ENCODE peak calls at places on chromosome 16, in eight cellular contexts. R, Y, B, C, H, Z, A and P are unnamed samples.

GRCh38 chr16:83955218-83956130 is 2.4 kb downstream of the OSGIN1 start:
- DNase-seq in R (no peak), C (no peak), Z (no peak), A (no peak), Y (no peak), B (no peak), H (peak; percentile 21), P (peak; percentile 38)

GRCh38 chr16:66647866-66648265 is 43.4 kb downstream of the CMTM3 start:
- DNase-seq in A (no peak), Y (no peak), B (no peak), Z (no peak), R (no peak), C (no peak), H (no peak), P (no peak)

GRCh38 chr16:87129771-87130170 is 187.4 kb downstream of the C16orf95 start:
- DNase-seq in R (no peak), H (peak; percentile 80), C (no peak), B (no peak), Y (no peak), A (no peak), Z (no peak), P (peak; percentile 35)

GRCh38 chr16:57566436-57566835 is 24.0 kb downstream of the ADGRG5 start:
- DNase-seq in Z (no peak), A (no peak), Y (no peak), B (no peak), C (peak; percentile 9), R (no peak), H (no peak), P (no peak)

GRCh38 chr16:3645504-3646347 is 8.8 kb upstream of the DNASE1 start:
- DNase-seq in R (no peak), H (no peak), Z (no peak), Y (no peak), A (no peak), B (peak; percentile 4), C (no peak), P (no peak)

GRCh38 chr16:9689597-9689996 is 492.6 kb downstream of the GRIN2A start:
- DNase-seq in C (no peak), B (no peak), R (no peak), H (no peak), Z (no peak), A (no peak), Y (no peak), P (no peak)

GRCh38 chr16:81767987-81768592 is 11.0 kb upstream of the PLCG2 start:
- DNase-seq in A (no peak), Z (no peak), C (no peak), B (no peak), Y (no peak), R (no peak), H (no peak), P (no peak)

GRCh38 chr16:49799172-49799571 is 56.7 kb downstream of the ZNF423 start:
- DNase-seq in Y (no peak), Z (peak; percentile 86), B (no peak), C (no peak), R (no peak), A (no peak), H (no peak), P (no peak)

GRCh38 chr16:90019543-90020259 is 445 bp upstream of the DBNDD1 start:
- DNase-seq in A (no peak), Y (no peak), Z (peak; percentile 74), H (peak; percentile 72), C (peak; percentile 87), B (peak; percentile 73), R (no peak), P (peak; percentile 39)

GRCh38 chr16:65410801-65411200 is 288.9 kb upstream of the CDH11 start:
- DNase-seq in Z (no peak), A (no peak), B (no peak), Y (no peak), C (no peak), R (no peak), H (no peak), P (no peak)

GRCh38 chr16:22672830-22673210 is 141.1 kb upstream of the HS3ST2 start:
- DNase-seq in C (no peak), A (no peak), R (no peak), B (no peak), Z (no peak), Y (no peak), H (no peak), P (no peak)

GRCh38 chr16:1072526-1073261 is at the start of gene SSTR5:
- DNase-seq in C (no peak), R (no peak), A (no peak), Y (no peak), B (no peak), H (no peak), Z (no peak), P (no peak)

GRCh38 chr16:84585886-84586285 is 32.0 kb downstream of the COTL1 start:
- DNase-seq in Z (no peak), H (no peak), R (peak; percentile 56), A (no peak), C (peak; percentile 68), B (no peak), Y (no peak), P (peak; percentile 23)

GRCh38 chr16:73743665-73744496 is 552.7 kb upstream of the PSMD7 start:
- DNase-seq in C (no peak), A (no peak), H (no peak), Y (no peak), R (no peak), B (no peak), Z (no peak), P (no peak)

GRCh38 chr16:8611886-8612595 is 9.5 kb upstream of the METTL22 start:
- DNase-seq in Z (no peak), H (peak; percentile 21), Y (no peak), C (no peak), A (no peak), B (peak; percentile 20), R (no peak), P (no peak)

GRCh38 chr16:10738231-10739077 is 5.2 kb upstream of the NUBP1 start:
- DNase-seq in C (peak; percentile 69), Y (peak; percentile 91), H (peak; percentile 84), A (peak; percentile 57), R (no peak), B (peak; percentile 28), Z (peak; percentile 16), P (peak; percentile 47)

GRCh38 chr16:47858333-47859067 is 297.3 kb downstream of the ABCC12 start:
- DNase-seq in C (no peak), H (no peak), A (no peak), Z (no peak), R (no peak), B (no peak), Y (no peak), P (no peak)

GRCh38 chr16:76456016-76456415 is 178.8 kb downstream of the CNTNAP4 start:
- DNase-seq in Z (no peak), C (no peak), H (no peak), Y (no peak), R (no peak), B (no peak), A (no peak), P (no peak)

GRCh38 chr16:11561440-11561797 is 25.3 kb downstream of the LITAF start:
- DNase-seq in Y (no peak), A (no peak), Z (no peak), B (no peak), H (peak; percentile 66), R (no peak), C (no peak), P (no peak)

GRCh38 chr16:56362057-56362655 is 63.2 kb downstream of the AMFR start:
- DNase-seq in Z (no peak), A (no peak), H (no peak), R (no peak), C (no peak), Y (no peak), B (no peak), P (no peak)

GRCh38 chr16:1112506-1113184 is 16.6 kb upstream of the C1QTNF8 start:
- DNase-seq in Z (no peak), Y (no peak), R (no peak), A (no peak), B (no peak), C (no peak), H (no peak), P (no peak)

GRCh38 chr16:3846595-3847091 is 33.9 kb downstream of the CREBBP start:
- DNase-seq in A (no peak), Y (no peak), Z (no peak), R (no peak), C (no peak), H (no peak), B (no peak), P (no peak)